ENCODE peak calls at places on chromosomes 4 and X, in four cellular contexts. One of them, this sample, is unnamed.

GRCh38 chr4:128803783-128804182 is 5.7 kb upstream of the JADE1 start:
- DNase-seq in GM12878: no peak
- DNase-seq in K562: peak; percentile 28
- DNase-seq in H1: no peak
- DNase-seq in this sample: no peak

GRCh38 chr4:10898072-10898471 is 213.5 kb upstream of the CLNK start:
- DNase-seq in GM12878: no peak
- DNase-seq in H1: no peak
- DNase-seq in K562: no peak
- DNase-seq in this sample: no peak

GRCh38 chr4:37728064-37728463 is 41.9 kb upstream of the RELL1 start:
- DNase-seq in GM12878: no peak
- DNase-seq in H1: no peak
- DNase-seq in K562: no peak
- DNase-seq in this sample: no peak

GRCh38 chr4:159220353-159220752 is 117.5 kb downstream of the RAPGEF2 start:
- DNase-seq in H1: no peak
- DNase-seq in GM12878: no peak
- DNase-seq in K562: no peak
- DNase-seq in this sample: no peak

GRCh38 chr4:7769936-7770674 is 169.6 kb downstream of the AFAP1 start:
- DNase-seq in GM12878: no peak
- DNase-seq in K562: no peak
- DNase-seq in H1: no peak
- DNase-seq in this sample: no peak

GRCh38 chrX:40082447-40083119 is 15.2 kb downstream of the BCOR start:
- DNase-seq in GM12878: no peak
- DNase-seq in K562: no peak
- DNase-seq in H1: no peak
- DNase-seq in this sample: no peak

GRCh38 chrX:12999422-12999821 is 24.5 kb downstream of the TMSB4X start:
- DNase-seq in GM12878: no peak
- DNase-seq in K562: no peak
- DNase-seq in H1: no peak
- DNase-seq in this sample: no peak

GRCh38 chr4:3364199-3364598 is 71.4 kb downstream of the RGS12 start:
- DNase-seq in GM12878: no peak
- DNase-seq in K562: no peak
- DNase-seq in H1: no peak
- DNase-seq in this sample: no peak

GRCh38 chr4:144734522-144734921 is 88.6 kb downstream of the HHIP start:
- DNase-seq in GM12878: no peak
- DNase-seq in K562: no peak
- DNase-seq in H1: no peak
- DNase-seq in this sample: no peak

GRCh38 chr4:127015616-127016015 is 617.1 kb upstream of the INTU start:
- DNase-seq in H1: no peak
- DNase-seq in GM12878: no peak
- DNase-seq in K562: no peak
- DNase-seq in this sample: no peak

GRCh38 chrX:153647461-153648357 is 706 bp downstream of the DUSP9 start:
- DNase-seq in H1: no peak
- DNase-seq in K562: no peak
- DNase-seq in GM12878: no peak
- DNase-seq in this sample: no peak

GRCh38 chrX:17038681-17039161 is 92.3 kb downstream of the REPS2 start:
- DNase-seq in K562: no peak
- DNase-seq in GM12878: no peak
- DNase-seq in H1: no peak
- DNase-seq in this sample: no peak

GRCh38 chr4:158411180-158411721 is 110.4 kb upstream of the RXFP1 start:
- DNase-seq in K562: no peak
- DNase-seq in GM12878: no peak
- DNase-seq in H1: no peak
- DNase-seq in this sample: no peak

GRCh38 chr4:147157860-147158701 is 212.4 kb upstream of the TTC29 start:
- DNase-seq in K562: no peak
- DNase-seq in GM12878: no peak
- DNase-seq in H1: no peak
- DNase-seq in this sample: no peak
- H3K9ac ChIP-seq in K562: no peak overlapping the region
- H3K9ac ChIP-seq in GM12878: no peak overlapping the region
- H3K9ac ChIP-seq in H1: no peak overlapping the region
- H3K9ac ChIP-seq in this sample: no peak overlapping the region

GRCh38 chr4:121696641-121697461 is at the start of gene ANXA5:
- DNase-seq in K562: peak; percentile 91
- DNase-seq in GM12878: no peak
- DNase-seq in H1: no peak
- DNase-seq in this sample: peak; percentile 59

GRCh38 chr4:121698119-121698732 is 1.4 kb upstream of the ANXA5 start:
- DNase-seq in GM12878: no peak
- DNase-seq in H1: no peak
- DNase-seq in K562: no peak
- DNase-seq in this sample: no peak

GRCh38 chr4:121696140-121696640 is 590 bp downstream of the ANXA5 start:
- DNase-seq in GM12878: no peak
- DNase-seq in K562: peak; percentile 60
- DNase-seq in H1: no peak
- DNase-seq in this sample: no peak

GRCh38 chr4:121701263-121701662 is 4.5 kb upstream of the ANXA5 start:
- DNase-seq in H1: no peak
- DNase-seq in GM12878: no peak
- DNase-seq in K562: no peak
- DNase-seq in this sample: no peak

DNA sequence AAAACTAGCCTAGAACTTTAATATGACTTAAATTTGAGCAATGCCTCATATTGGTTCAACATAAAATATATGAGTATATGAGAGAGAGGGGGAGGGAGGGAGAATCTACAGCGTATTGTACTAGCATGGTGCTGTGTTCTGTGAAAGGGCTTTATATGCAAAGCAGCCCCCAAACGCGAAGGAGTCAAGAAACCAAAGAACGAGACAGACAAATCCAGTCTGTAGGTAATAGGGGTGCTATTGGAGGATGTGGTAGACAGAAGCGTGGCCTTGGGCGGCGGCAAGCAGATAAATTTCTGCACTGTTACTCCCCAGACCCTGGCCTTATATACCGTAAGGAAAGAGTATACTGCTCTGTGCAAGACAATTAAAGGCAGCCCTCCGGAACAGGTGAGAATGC is 846 bp upstream of the ANXA5 start:
- DNase-seq in GM12878: no peak
- DNase-seq in H1: no peak
- DNase-seq in K562: no peak
- DNase-seq in this sample: no peak
- TF ChIP-seq EGR1 in GM12878: no peak
- TF ChIP-seq EGR1 in H1: no peak
- TF ChIP-seq EGR1 in K562: no peak
- TF ChIP-seq EGR1 in this sample: no peak

DNA sequence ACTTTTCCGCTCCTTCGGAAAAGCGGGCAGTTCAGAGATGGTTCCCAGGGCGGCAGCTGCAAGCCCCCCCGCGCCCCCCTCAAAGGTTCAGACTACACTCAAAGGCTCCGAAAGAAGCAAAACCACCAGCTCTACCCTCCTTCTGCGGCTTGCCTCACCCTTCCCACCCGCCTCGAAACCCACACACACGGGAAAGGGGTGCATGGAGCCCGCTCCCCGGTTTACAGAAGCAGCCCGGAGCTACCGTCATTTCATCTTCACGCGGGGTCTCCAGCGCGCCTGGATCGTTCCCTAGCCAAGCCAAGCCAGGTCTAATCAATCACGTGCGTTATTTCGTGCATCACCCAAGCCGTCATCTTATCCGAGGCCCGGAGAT is 1.2 kb downstream of the NLGN4X start:
- DNase-seq in H1: no peak
- DNase-seq in K562: no peak
- DNase-seq in GM12878: no peak
- DNase-seq in this sample: no peak
- H3K9ac ChIP-seq in H1: peak overlapping the region; percentile 32
- H3K9ac ChIP-seq in K562: no peak overlapping the region
- H3K9ac ChIP-seq in GM12878: no peak overlapping the region
- H3K9ac ChIP-seq in this sample: no peak overlapping the region

GRCh38 chrX:130413415-130413814 is 11.6 kb downstream of the RBMX2 start:
- DNase-seq in GM12878: no peak
- DNase-seq in K562: no peak
- DNase-seq in H1: no peak
- DNase-seq in this sample: no peak
- TF ChIP-seq EGR1 in GM12878: no peak
- TF ChIP-seq EGR1 in K562: no peak
- TF ChIP-seq EGR1 in H1: no peak
- TF ChIP-seq EGR1 in this sample: no peak